ENCODE peak calls at places on chromosomes 6 and 20, in seven cellular contexts. Y is H1, F is HepG2, C is Panc1, U is SK-N-SH, L is HCT116, J is GM12878. W is an unnamed sample.

GRCh38 chr6:160462551-160463109 is 114.5 kb downstream of the SLC22A3 start:
- DNase-seq in Y (no peak), F (no peak), C (no peak), U (no peak), L (no peak), J (peak), W (no peak)

GRCh38 chr6:44223471-44224153 is at the start of gene SLC29A1:
- DNase-seq in Y (peak), F (peak), C (no peak), U (peak), L (no peak), J (no peak), W (peak)

GRCh38 chr6:147869869-147870268 is 361.4 kb downstream of the SAMD5 start:
- DNase-seq in Y (no peak), F (no peak), C (no peak), U (no peak), L (no peak), J (no peak), W (no peak)

GRCh38 chr6:13759025-13759424 is 47.4 kb upstream of the RANBP9 start:
- DNase-seq in Y (no peak), F (no peak), C (no peak), U (no peak), L (no peak), J (no peak), W (no peak)

GRCh38 chr6:14516947-14517346 is 399.4 kb downstream of the CD83 start:
- DNase-seq in Y (no peak), F (no peak), C (no peak), U (no peak), L (no peak), J (no peak), W (no peak)

GRCh38 chr6:84777888-84778287 is 13.5 kb upstream of the TBX18 start:
- DNase-seq in Y (no peak), F (no peak), C (no peak), U (no peak), L (no peak), J (no peak), W (no peak)

GRCh38 chr6:151180321-151180720 is 59.4 kb upstream of the AKAP12 start:
- DNase-seq in Y (no peak), F (no peak), C (no peak), U (no peak), L (no peak), J (no peak), W (no peak)

GRCh38 chr20:45337367-45338120 is 10.7 kb downstream of the SDC4 start:
- DNase-seq in Y (peak), F (peak), C (no peak), U (no peak), L (no peak), J (no peak), W (peak)

GRCh38 chr6:126661646-126662045 is 321.7 kb downstream of the CENPW start:
- DNase-seq in Y (no peak), F (no peak), C (no peak), U (no peak), L (no peak), J (no peak), W (no peak)

GRCh38 chr6:14732845-14733757 is 512.8 kb upstream of the JARID2 start:
- DNase-seq in Y (no peak), F (peak), C (no peak), U (no peak), L (peak), J (no peak), W (no peak)

GRCh38 chr6:104566411-104566810 is 293.3 kb downstream of the HACE1 start:
- DNase-seq in Y (no peak), F (no peak), C (no peak), U (no peak), L (no peak), J (no peak), W (no peak)

GRCh38 chr6:28856617-28857000 is 67.2 kb downstream of the TRIM27 start:
- DNase-seq in Y (no peak), F (no peak), C (no peak), U (no peak), L (no peak), J (no peak), W (no peak)

GRCh38 chr6:160428818-160429744 is 80.9 kb downstream of the SLC22A3 start:
- DNase-seq in Y (peak), F (no peak), C (no peak), U (no peak), L (no peak), J (no peak), W (no peak)

GRCh38 chr6:11902527-11902926 is 109.6 kb upstream of the HIVEP1 start:
- DNase-seq in Y (no peak), F (no peak), C (no peak), U (no peak), L (no peak), J (no peak), W (no peak)

GRCh38 chr6:154624038-154624599 is 109.1 kb upstream of the SCAF8 start:
- DNase-seq in Y (no peak), F (no peak), C (no peak), U (no peak), L (no peak), J (no peak), W (no peak)

GRCh38 chr6:137868721-137869631 is 1.9 kb downstream of the TNFAIP3 start:
- DNase-seq in Y (no peak), F (no peak), C (no peak), U (no peak), L (no peak), J (no peak), W (no peak)

GRCh38 chr6:100468013-100468622 is 3.4 kb upstream of the SIM1 start:
- DNase-seq in Y (no peak), F (no peak), C (no peak), U (no peak), L (no peak), J (no peak), W (no peak)

GRCh38 chr20:43972051-43972450 is 57.4 kb downstream of the TOX2 start:
- DNase-seq in Y (no peak), F (no peak), C (no peak), U (no peak), L (no peak), J (no peak), W (no peak)

GRCh38 chr20:33443006-33443511 is 504 bp downstream of the SNTA1 start:
- DNase-seq in Y (no peak), F (no peak), C (no peak), U (no peak), L (no peak), J (no peak), W (peak)

GRCh38 chr6:21745543-21746337 is 152.2 kb downstream of the SOX4 start:
- DNase-seq in Y (no peak), F (no peak), C (no peak), U (no peak), L (no peak), J (no peak), W (no peak)

GRCh38 chr20:51628533-51629398 is 86.2 kb upstream of the NFATC2 start:
- DNase-seq in Y (no peak), F (peak), C (no peak), U (no peak), L (no peak), J (no peak), W (no peak)

DNA sequence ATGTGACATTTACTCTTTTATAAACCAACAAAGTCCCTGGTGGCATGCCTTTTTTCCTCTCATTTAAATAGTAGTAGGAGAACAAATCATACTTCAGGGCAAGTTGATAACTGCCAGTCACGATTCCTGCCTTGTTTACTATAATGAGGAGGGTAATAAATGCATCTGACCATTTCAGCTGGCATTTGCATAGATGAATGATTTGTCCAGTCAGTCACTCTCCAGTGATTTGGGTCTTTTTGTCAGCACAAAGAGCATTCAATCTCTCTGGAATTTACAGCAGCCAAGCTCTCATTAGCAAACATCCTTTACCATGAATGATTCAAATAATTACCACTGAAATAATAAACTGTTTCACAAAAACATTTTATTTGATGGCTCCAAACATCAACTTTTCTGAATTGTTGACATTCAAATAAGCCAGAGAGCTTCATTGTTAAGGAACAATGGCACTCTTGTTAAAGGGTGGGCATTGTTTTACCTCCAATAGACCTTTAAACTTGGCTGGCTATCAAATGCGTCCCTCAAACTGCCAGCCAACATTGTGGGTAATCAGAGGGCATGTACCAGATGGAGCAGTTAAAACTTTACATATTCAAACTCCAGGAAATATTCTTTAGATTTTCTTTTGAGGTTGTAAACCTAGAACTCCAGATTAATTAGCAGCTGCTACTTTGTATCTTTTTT is 30.0 kb upstream of the FBXL4 start:
- DNase-seq in Y (no peak), F (no peak), C (no peak), U (no peak), L (no peak), J (no peak), W (no peak)
- TF ChIP-seq SIN3A in Y (no peak), F (no peak), C (no peak), U (no peak), L (no peak), J (no peak), W (no peak)

GRCh38 chr6:56021943-56022342 is 146.6 kb upstream of the BMP5 start:
- DNase-seq in Y (no peak), F (no peak), C (no peak), U (no peak), L (no peak), J (no peak), W (no peak)
- TF ChIP-seq SIN3A in Y (no peak), F (no peak), C (no peak), U (no peak), L (no peak), J (no peak), W (no peak)

DNA sequence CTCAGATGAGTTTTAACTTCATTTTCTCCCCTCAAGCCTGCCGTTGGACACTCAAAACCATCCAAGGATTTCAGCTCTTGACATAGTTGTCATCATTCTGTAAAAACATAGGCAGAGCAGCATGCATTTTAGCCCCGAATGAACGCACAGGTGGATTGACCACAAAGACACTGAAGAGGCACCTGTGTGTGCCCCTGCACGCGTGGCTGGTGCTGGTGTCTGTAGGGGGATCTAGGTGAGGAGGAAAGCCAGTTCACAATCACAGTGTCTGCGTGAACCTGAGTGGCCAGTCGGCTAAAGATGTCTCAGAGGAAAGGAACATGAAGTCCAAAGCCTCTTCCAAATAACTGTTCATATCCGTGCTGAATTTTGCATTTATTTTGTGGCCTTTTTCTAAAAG is 309.2 kb downstream of the QKI start:
- DNase-seq in Y (no peak), F (no peak), C (no peak), U (no peak), L (no peak), J (no peak), W (no peak)
- TF ChIP-seq SIN3A in Y (no peak), F (no peak), C (no peak), U (no peak), L (no peak), J (no peak), W (no peak)

GRCh38 chr6:33591633-33592032 is 11.6 kb upstream of the BAK1 start:
- DNase-seq in Y (no peak), F (no peak), C (no peak), U (no peak), L (no peak), J (no peak), W (no peak)

GRCh38 chr6:33590531-33591198 is 10.6 kb upstream of the BAK1 start:
- DNase-seq in Y (peak), F (peak), C (no peak), U (no peak), L (no peak), J (no peak), W (peak)

GRCh38 chr6:33593414-33593727 is 13.3 kb upstream of the BAK1 start:
- DNase-seq in Y (no peak), F (no peak), C (no peak), U (no peak), L (no peak), J (no peak), W (no peak)

GRCh38 chr6:33592280-33592594 is 12.2 kb upstream of the BAK1 start:
- DNase-seq in Y (no peak), F (no peak), C (no peak), U (no peak), L (no peak), J (no peak), W (no peak)

DNA sequence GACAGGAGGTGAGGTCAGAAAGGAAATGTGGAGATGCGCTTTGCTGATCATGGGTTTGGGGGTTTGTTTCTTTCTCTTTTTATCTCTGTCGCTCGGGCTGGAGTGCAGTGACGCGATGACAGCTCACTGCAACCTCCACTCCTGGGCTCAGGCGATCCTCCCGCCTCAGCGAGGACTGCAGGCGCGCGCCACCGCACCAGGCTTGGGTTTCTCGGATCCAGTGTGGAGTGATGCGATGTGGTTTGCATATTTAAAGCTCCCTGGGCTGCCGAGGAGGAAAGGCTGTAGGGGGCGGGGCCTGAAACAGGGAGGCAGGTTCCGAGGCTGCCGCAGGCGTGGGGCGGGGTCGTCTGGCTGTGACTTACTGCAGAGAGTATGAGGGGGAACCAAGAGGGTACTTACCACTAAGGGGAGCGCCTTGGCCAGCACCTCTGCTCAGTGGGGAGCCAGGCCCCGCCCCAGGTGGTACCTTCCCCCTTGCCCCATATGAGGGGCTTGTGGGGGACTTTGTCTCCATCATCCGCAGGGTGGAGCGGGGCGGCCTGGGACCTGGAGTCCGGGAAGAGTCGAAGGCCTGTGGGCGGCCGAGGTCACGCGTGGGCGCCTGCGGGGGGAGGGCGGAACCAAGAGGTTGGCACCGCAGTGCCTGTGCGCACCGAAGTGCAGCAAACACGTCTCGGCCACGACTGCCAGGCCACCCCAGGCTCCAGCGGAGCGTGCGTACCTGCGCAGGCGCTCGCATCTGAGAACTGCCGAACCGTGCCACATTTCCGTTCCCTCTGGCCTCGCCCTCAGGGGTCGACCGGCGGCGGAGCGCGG is 12.7 kb upstream of the BAK1 start:
- DNase-seq in Y (peak), F (no peak), C (no peak), U (no peak), L (no peak), J (peak), W (no peak)
- TF ChIP-seq SIN3A in Y (peak), F (no peak), C (no peak), U (no peak), L (no peak), J (no peak), W (no peak)

DNA sequence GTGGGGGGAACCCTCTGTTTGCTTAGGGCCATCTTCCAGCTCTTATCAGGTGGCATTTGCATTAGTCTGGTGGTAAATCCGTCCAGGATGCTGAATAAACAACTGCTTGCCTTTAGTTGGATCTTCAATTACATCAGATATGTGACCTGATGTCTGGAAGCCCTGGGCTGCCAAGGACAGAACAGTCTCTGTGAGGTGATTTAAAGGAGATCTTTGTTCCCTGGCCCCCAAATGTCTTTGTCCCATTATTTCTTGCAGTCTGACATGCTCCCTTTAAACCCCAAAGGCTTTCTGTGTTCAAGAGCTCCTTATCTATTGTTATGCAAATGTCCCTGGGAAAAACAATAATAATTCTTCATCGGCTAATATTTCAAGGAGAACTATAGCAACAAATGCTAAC is 84.6 kb upstream of the SPTLC3 start:
- DNase-seq in Y (no peak), F (no peak), C (no peak), U (no peak), L (no peak), J (no peak), W (no peak)
- TF ChIP-seq SIN3A in Y (no peak), F (no peak), C (no peak), U (no peak), L (no peak), J (no peak), W (no peak)

GRCh38 chr6:53831956-53832660 is 37.3 kb downstream of the LRRC1 start:
- DNase-seq in Y (no peak), F (no peak), C (no peak), U (no peak), L (no peak), J (no peak), W (no peak)
- TF ChIP-seq SIN3A in Y (no peak), F (no peak), C (no peak), U (no peak), L (no peak), J (no peak), W (no peak)

GRCh38 chr20:16158090-16158975 is 414.9 kb downstream of the KIF16B start:
- DNase-seq in Y (no peak), F (no peak), C (no peak), U (no peak), L (no peak), J (peak), W (no peak)
- TF ChIP-seq SIN3A in Y (no peak), F (no peak), C (no peak), U (no peak), L (no peak), J (no peak), W (no peak)